ENCODE peak calls at places on chromosomes 13 and 19, in seven cellular contexts. Z is prostate gland, N is fibroblast of mammary gland, W is lower lobe of right lung, L is fibroblast of pulmonary artery, B is heart left ventricle, Y is fibroblast of lung. V is an unnamed sample.

GRCh38 chr19:22532388-22533310 is 101.5 kb upstream of the ZNF492 start:
- DNase-seq in Z (peak), N (no peak), W (peak), L (no peak), B (peak), Y (no peak), V (peak)

GRCh38 chr19:6811906-6812305 is 39.4 kb downstream of the VAV1 start:
- DNase-seq in Z (no peak), N (peak), W (no peak), L (peak), B (no peak), Y (peak), V (no peak)

GRCh38 chr13:88377852-88378251 is 706.7 kb downstream of the SLITRK5 start:
- DNase-seq in Z (no peak), N (no peak), W (no peak), L (no peak), B (no peak), Y (no peak), V (no peak)

GRCh38 chr19:34555447-34555846 is 73.9 kb downstream of the WTIP start:
- DNase-seq in Z (no peak), N (peak), W (no peak), L (peak), B (no peak), Y (peak), V (no peak)

GRCh38 chr13:111565400-111565799 is 245.0 kb downstream of the TEX29 start:
- DNase-seq in Z (no peak), N (no peak), W (no peak), L (no peak), B (no peak), Y (no peak), V (no peak)

GRCh38 chr13:46184277-46184699 is 2.3 kb upstream of the LCP1 start:
- DNase-seq in Z (no peak), N (peak), W (peak), L (peak), B (peak), Y (no peak), V (peak)

GRCh38 chr19:55912916-55913315 is 19.2 kb downstream of the NLRP13 start:
- DNase-seq in Z (no peak), N (no peak), W (no peak), L (no peak), B (no peak), Y (no peak), V (no peak)

GRCh38 chr13:84032116-84032515 is 149.8 kb upstream of the SLITRK1 start:
- DNase-seq in Z (no peak), N (peak), W (no peak), L (no peak), B (no peak), Y (no peak), V (no peak)

GRCh38 chr13:51639171-51639570 is 54.9 kb downstream of the WDFY2 start:
- DNase-seq in Z (no peak), N (no peak), W (no peak), L (no peak), B (no peak), Y (no peak), V (no peak)

GRCh38 chr19:8149261-8150094 is at the start of gene FBN3:
- DNase-seq in Z (no peak), N (no peak), W (no peak), L (no peak), B (no peak), Y (no peak), V (no peak)

GRCh38 chr13:113046066-113046882 is 59.3 kb upstream of the F7 start:
- DNase-seq in Z (no peak), N (no peak), W (no peak), L (no peak), B (no peak), Y (no peak), V (peak)

DNA sequence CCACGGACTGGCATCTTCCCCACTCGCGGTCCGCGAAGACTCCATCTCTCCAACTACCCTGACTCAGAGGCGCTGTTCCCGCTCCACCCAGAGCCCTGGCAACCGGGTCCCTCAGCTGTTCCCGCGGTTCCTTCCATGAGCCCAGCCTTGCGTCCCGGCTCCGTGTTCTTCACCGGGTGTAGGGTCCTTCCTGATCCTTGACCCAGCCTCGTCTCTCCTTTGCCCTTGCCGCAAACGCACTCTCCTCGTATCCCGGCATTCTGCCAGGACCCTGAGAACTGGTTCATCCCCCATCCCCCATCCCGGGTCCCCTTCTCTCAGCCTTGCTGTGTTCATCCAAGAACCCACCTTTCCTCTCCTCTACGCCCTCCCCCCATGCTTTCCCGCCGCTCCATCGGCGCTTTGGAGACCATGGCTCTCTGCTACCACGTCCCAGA is 705 bp downstream of the ICAM5 start:
- DNase-seq in Z (no peak), N (no peak), W (no peak), L (no peak), B (peak), Y (no peak), V (no peak)
- H3K4me3 ChIP-seq in Z (no peak), N (peak), W (peak), L (peak), B (peak), Y (peak), V (no peak)

DNA sequence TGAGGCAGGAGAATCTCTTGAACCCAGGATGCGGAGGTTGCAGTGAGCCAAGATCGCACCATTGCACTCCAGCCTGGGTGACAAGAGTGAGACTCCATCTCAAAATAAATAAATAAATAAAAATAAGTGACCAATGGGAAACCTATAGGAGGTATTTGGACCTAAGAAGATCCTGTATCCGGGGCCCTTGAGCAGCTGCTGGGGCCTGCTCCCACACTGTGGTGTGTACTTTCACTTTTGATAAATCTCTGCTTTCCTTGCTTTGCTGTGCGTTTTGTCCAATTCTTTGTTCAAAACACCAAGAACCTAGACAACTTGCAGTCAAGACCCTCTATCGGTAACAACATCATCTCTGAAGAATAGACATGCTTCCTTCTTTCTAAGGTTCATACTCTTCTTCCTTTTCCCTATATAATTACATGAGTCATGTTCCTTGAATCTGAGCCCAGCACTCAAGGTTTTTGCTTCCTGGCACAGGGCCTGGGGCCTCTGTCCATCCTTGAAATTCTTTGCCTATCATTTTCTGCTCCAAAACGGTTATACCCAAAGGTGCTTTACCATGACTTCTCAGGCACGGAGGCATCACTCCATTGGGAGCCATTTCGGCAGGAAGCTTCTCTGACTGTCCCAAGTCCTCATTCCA is 14.2 kb upstream of the PNMA8C start:
- DNase-seq in Z (peak), N (peak), W (no peak), L (peak), B (no peak), Y (peak), V (no peak)
- H3K4me3 ChIP-seq in Z (no peak), N (no peak), W (no peak), L (no peak), B (no peak), Y (no peak), V (peak)

GRCh38 chr13:30736921-30737320 is 1.6 kb downstream of the ALOX5AP start:
- DNase-seq in Z (no peak), N (no peak), W (no peak), L (no peak), B (no peak), Y (no peak), V (no peak)

GRCh38 chr13:30731658-30732390 is 3.5 kb upstream of the ALOX5AP start:
- DNase-seq in Z (no peak), N (no peak), W (no peak), L (no peak), B (no peak), Y (no peak), V (no peak)

GRCh38 chr13:30736461-30736860 is 1.1 kb downstream of the ALOX5AP start:
- DNase-seq in Z (no peak), N (no peak), W (no peak), L (no peak), B (no peak), Y (no peak), V (no peak)

GRCh38 chr13:30735025-30735967 is at the start of gene ALOX5AP:
- DNase-seq in Z (no peak), N (no peak), W (no peak), L (no peak), B (no peak), Y (no peak), V (no peak)

GRCh38 chr13:30734434-30734833 is 909 bp upstream of the ALOX5AP start:
- DNase-seq in Z (no peak), N (peak), W (no peak), L (no peak), B (no peak), Y (peak), V (no peak)
- H3K4me3 ChIP-seq in Z (no peak), N (no peak), W (no peak), L (no peak), B (no peak), Y (no peak), V (no peak)

GRCh38 chr13:73970413-73971055 is 163.7 kb downstream of the KLF12 start:
- DNase-seq in Z (no peak), N (no peak), W (no peak), L (no peak), B (no peak), Y (peak), V (no peak)
- H3K4me3 ChIP-seq in Z (no peak), N (no peak), W (no peak), L (no peak), B (no peak), Y (no peak), V (no peak)

GRCh38 chr19:18931316-18932162 is 9.5 kb downstream of the HOMER3 start:
- DNase-seq in Z (no peak), N (no peak), W (no peak), L (no peak), B (no peak), Y (no peak), V (no peak)

GRCh38 chr19:18928018-18928805 is 8.7 kb downstream of the DDX49 start:
- DNase-seq in Z (no peak), N (no peak), W (no peak), L (no peak), B (no peak), Y (no peak), V (no peak)

GRCh38 chr19:18933297-18933696 is 7.7 kb downstream of the HOMER3 start:
- DNase-seq in Z (no peak), N (no peak), W (no peak), L (no peak), B (no peak), Y (no peak), V (no peak)

GRCh38 chr19:18929311-18929710 is 9.8 kb downstream of the DDX49 start:
- DNase-seq in Z (no peak), N (no peak), W (no peak), L (no peak), B (no peak), Y (no peak), V (no peak)

GRCh38 chr19:18932216-18932841 is 8.7 kb downstream of the HOMER3 start:
- DNase-seq in Z (no peak), N (peak), W (peak), L (peak), B (peak), Y (peak), V (peak)
- H3K4me3 ChIP-seq in Z (no peak), N (no peak), W (peak), L (no peak), B (peak), Y (no peak), V (no peak)

GRCh38 chr19:18607222-18608101 is 863 bp upstream of the CRLF1 start:
- DNase-seq in Z (no peak), N (no peak), W (no peak), L (no peak), B (no peak), Y (no peak), V (no peak)
- H3K4me3 ChIP-seq in Z (no peak), N (no peak), W (peak), L (no peak), B (peak), Y (no peak), V (no peak)

DNA sequence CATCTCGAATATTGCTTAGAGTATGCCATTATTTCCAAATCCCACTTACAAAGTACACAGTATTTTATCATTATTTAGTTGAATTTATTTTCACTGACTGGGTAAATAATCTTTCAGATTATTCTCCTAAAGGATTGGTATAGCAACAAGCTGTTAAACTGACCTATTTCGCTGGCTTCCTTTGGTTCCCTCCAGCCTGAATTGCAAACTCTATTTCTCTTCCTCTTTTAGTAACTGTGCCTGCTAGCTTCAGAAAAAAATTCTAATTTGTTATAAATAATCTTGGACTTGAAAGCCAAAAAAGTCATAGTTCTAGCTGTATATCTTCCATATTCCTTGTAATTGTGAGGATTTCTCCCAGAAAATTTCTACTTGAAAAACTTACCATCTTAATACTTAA is 15.0 kb upstream of the CCNA1 start:
- DNase-seq in Z (no peak), N (no peak), W (no peak), L (no peak), B (no peak), Y (no peak), V (no peak)
- H3K4me3 ChIP-seq in Z (no peak), N (no peak), W (no peak), L (peak), B (no peak), Y (no peak), V (no peak)

GRCh38 chr19:13225085-13225484 is 74.9 kb downstream of the IER2 start:
- DNase-seq in Z (no peak), N (no peak), W (no peak), L (no peak), B (no peak), Y (no peak), V (no peak)
- H3K4me3 ChIP-seq in Z (no peak), N (no peak), W (no peak), L (no peak), B (no peak), Y (no peak), V (no peak)

DNA sequence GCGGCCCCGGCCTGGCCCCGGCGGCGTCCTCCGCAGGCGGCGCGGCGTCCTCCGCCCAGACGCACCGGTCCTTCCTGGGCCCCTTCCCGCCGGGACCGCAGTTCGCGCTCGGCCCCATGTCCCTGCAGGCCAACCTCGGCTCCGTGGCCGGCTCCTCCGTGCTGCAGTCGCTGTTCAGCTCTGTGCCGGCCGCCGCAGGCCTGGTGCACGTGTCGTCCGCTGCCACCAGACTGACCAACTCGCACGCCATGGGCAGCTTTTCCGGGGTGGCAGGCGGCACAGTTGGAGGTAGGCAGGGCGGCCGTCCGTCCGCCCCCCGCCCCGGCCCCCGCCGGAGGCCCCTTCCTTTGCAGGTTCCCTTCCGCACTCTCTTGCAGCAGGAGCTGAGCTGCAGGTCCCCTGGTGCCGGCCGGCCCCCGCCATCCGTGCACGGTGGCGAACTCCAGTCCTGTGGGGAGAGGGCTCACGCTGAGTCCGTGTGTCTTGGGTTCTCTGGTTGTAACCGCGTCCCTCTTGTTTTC is 9.2 kb downstream of the PLEKHJ1 start:
- DNase-seq in Z (no peak), N (no peak), W (no peak), L (no peak), B (no peak), Y (no peak), V (no peak)
- H3K4me3 ChIP-seq in Z (no peak), N (no peak), W (no peak), L (no peak), B (no peak), Y (no peak), V (no peak)

GRCh38 chr19:31733591-31733990 is 384.4 kb upstream of the TSHZ3 start:
- DNase-seq in Z (no peak), N (no peak), W (no peak), L (no peak), B (no peak), Y (no peak), V (no peak)
- H3K4me3 ChIP-seq in Z (no peak), N (no peak), W (no peak), L (no peak), B (no peak), Y (no peak), V (no peak)